ENCODE peak calls at places on chromosome 6, in five cellular contexts. T is NCI-H1092, S is body of pancreas, Q is foreskin fibroblast, F is pons. I is an unnamed sample.
A peak's percentile ranks its signal among the peaks of the same experiment; 100 is the strongest.

GRCh38 chr6:52403627-52404026 is 16.5 kb upstream of the EFHC1 start:
- DNase-seq in T (no peak), S (no peak), Q (no peak), F (no peak), I (peak; percentile 95)

GRCh38 chr6:52227495-52227894 is 16.8 kb downstream of the IL17F start:
- DNase-seq in T (no peak), S (no peak), Q (no peak), F (no peak), I (no peak)

GRCh38 chr6:12717356-12717755 is 789 bp downstream of the PHACTR1 start:
- DNase-seq in T (no peak), S (no peak), Q (no peak), F (no peak), I (no peak)

GRCh38 chr6:37204014-37204751 is 34.2 kb downstream of the PIM1 start:
- DNase-seq in T (no peak), S (peak; percentile 53), Q (peak; percentile 54), F (no peak), I (no peak)

GRCh38 chr6:1313755-1314503 is 2.0 kb downstream of the FOXQ1 start:
- DNase-seq in T (no peak), S (peak; percentile 61), Q (peak; percentile 75), F (no peak), I (no peak)

GRCh38 chr6:142671791-142672190 is 273.2 kb downstream of the HIVEP2 start:
- DNase-seq in T (no peak), S (no peak), Q (no peak), F (no peak), I (peak; percentile 6)

GRCh38 chr6:41894366-41895299 is 542 bp downstream of the USP49 start:
- DNase-seq in T (no peak), S (no peak), Q (peak; percentile 37), F (no peak), I (no peak)

GRCh38 chr6:153003294-153003645 is 761 bp upstream of the MTRF1L start:
- DNase-seq in T (no peak), S (no peak), Q (no peak), F (peak; percentile 21), I (no peak)

GRCh38 chr6:21163110-21163837 is 430.3 kb upstream of the SOX4 start:
- DNase-seq in T (no peak), S (no peak), Q (peak; percentile 72), F (no peak), I (no peak)

GRCh38 chr6:43250992-43251373 is 7.7 kb downstream of the TTBK1 start:
- DNase-seq in T (no peak), S (no peak), Q (peak; percentile 22), F (no peak), I (peak; percentile 63)

GRCh38 chr6:63465750-63466149 is 106.5 kb upstream of the LOC128125822 start:
- DNase-seq in T (no peak), S (no peak), Q (no peak), F (no peak), I (no peak)

GRCh38 chr6:18379376-18380117 is 7.6 kb upstream of the RNF144B start:
- DNase-seq in T (no peak), S (no peak), Q (no peak), F (no peak), I (no peak)

GRCh38 chr6:113103618-113104390 is 753.3 kb upstream of the MARCKS start:
- DNase-seq in T (no peak), S (no peak), Q (peak; percentile 84), F (no peak), I (peak; percentile 17)

GRCh38 chr6:114096553-114097172 is 125.7 kb upstream of the HDAC2 start:
- DNase-seq in T (no peak), S (no peak), Q (peak; percentile 65), F (peak; percentile 73), I (peak; percentile 2)

GRCh38 chr6:43776115-43776798 is 6.2 kb downstream of the VEGFA start:
- DNase-seq in T (no peak), S (peak; percentile 55), Q (no peak), F (no peak), I (no peak)

GRCh38 chr6:12844284-12845223 is 128.0 kb downstream of the PHACTR1 start:
- DNase-seq in T (no peak), S (no peak), Q (peak; percentile 55), F (peak; percentile 25), I (peak; percentile 41)

I was measured in NCI-H446.